ENCODE peak calls at places on chromosome 14, in seven cellular contexts. One of them, this sample, is unnamed.

GRCh38 chr14:77455966-77456640 is 1.3 kb downstream of the VIPAS39 start:
- DNase-seq in endothelial cell: no peak
- DNase-seq in tibial artery: no peak
- DNase-seq in GM12865: no peak
- DNase-seq in A549: no peak
- DNase-seq in mesothelial cell of epicardium: no peak
- DNase-seq in fibroblast of pulmonary artery: no peak
- DNase-seq in this sample: no peak

GRCh38 chr14:101134161-101134631 is 230.7 kb upstream of the RTL1 start:
- DNase-seq in endothelial cell: no peak
- DNase-seq in A549: no peak
- DNase-seq in tibial artery: no peak
- DNase-seq in fibroblast of pulmonary artery: no peak
- DNase-seq in mesothelial cell of epicardium: no peak
- DNase-seq in GM12865: no peak
- DNase-seq in this sample: no peak

GRCh38 chr14:63922696-63923421 is 70.1 kb downstream of the SYNE2 start:
- DNase-seq in endothelial cell: no peak
- DNase-seq in fibroblast of pulmonary artery: peak; percentile 95
- DNase-seq in A549: peak; percentile 88
- DNase-seq in tibial artery: no peak
- DNase-seq in mesothelial cell of epicardium: no peak
- DNase-seq in GM12865: no peak
- DNase-seq in this sample: no peak

GRCh38 chr14:28671425-28671824 is 95.2 kb upstream of the FOXG1 start:
- DNase-seq in mesothelial cell of epicardium: no peak
- DNase-seq in tibial artery: no peak
- DNase-seq in fibroblast of pulmonary artery: peak; percentile 81
- DNase-seq in endothelial cell: no peak
- DNase-seq in GM12865: no peak
- DNase-seq in A549: no peak
- DNase-seq in this sample: no peak

GRCh38 chr14:23141706-23142467 is 22.8 kb upstream of the CEBPE start:
- DNase-seq in endothelial cell: no peak
- DNase-seq in mesothelial cell of epicardium: peak; percentile 46
- DNase-seq in A549: peak; percentile 53
- DNase-seq in GM12865: no peak
- DNase-seq in fibroblast of pulmonary artery: peak; percentile 78
- DNase-seq in tibial artery: peak; percentile 77
- DNase-seq in this sample: peak; percentile 57

GRCh38 chr14:94001501-94002396 is 4.6 kb downstream of the CCDC197 start:
- DNase-seq in mesothelial cell of epicardium: no peak
- DNase-seq in A549: peak; percentile 73
- DNase-seq in tibial artery: peak; percentile 41
- DNase-seq in endothelial cell: peak; percentile 64
- DNase-seq in fibroblast of pulmonary artery: peak; percentile 77
- DNase-seq in GM12865: peak; percentile 75
- DNase-seq in this sample: peak; percentile 19

GRCh38 chr14:75657331-75657730 is 3.3 kb downstream of the ERG28 start:
- DNase-seq in GM12865: no peak
- DNase-seq in mesothelial cell of epicardium: no peak
- DNase-seq in A549: no peak
- DNase-seq in endothelial cell: no peak
- DNase-seq in fibroblast of pulmonary artery: peak; percentile 71
- DNase-seq in tibial artery: no peak
- DNase-seq in this sample: no peak

GRCh38 chr14:96625436-96625945 is 123.3 kb downstream of the PAPOLA start:
- DNase-seq in A549: no peak
- DNase-seq in mesothelial cell of epicardium: no peak
- DNase-seq in fibroblast of pulmonary artery: no peak
- DNase-seq in endothelial cell: no peak
- DNase-seq in tibial artery: no peak
- DNase-seq in GM12865: no peak
- DNase-seq in this sample: no peak

GRCh38 chr14:61585598-61586538 is 109.4 kb upstream of the HIF1A start:
- DNase-seq in tibial artery: peak; percentile 76
- DNase-seq in GM12865: no peak
- DNase-seq in endothelial cell: no peak
- DNase-seq in mesothelial cell of epicardium: no peak
- DNase-seq in fibroblast of pulmonary artery: peak; percentile 81
- DNase-seq in A549: no peak
- DNase-seq in this sample: no peak

GRCh38 chr14:91947196-91948184 is at the start of gene FBLN5:
- DNase-seq in GM12865: no peak
- DNase-seq in tibial artery: peak; percentile 65
- DNase-seq in endothelial cell: peak; percentile 40
- DNase-seq in mesothelial cell of epicardium: peak; percentile 38
- DNase-seq in fibroblast of pulmonary artery: peak; percentile 76
- DNase-seq in A549: peak; percentile 17
- DNase-seq in this sample: peak; percentile 89

GRCh38 chr14:96091941-96092411 is 52.8 kb downstream of the C14orf132 start:
- DNase-seq in fibroblast of pulmonary artery: peak; percentile 40
- DNase-seq in A549: no peak
- DNase-seq in tibial artery: peak; percentile 11
- DNase-seq in mesothelial cell of epicardium: no peak
- DNase-seq in endothelial cell: no peak
- DNase-seq in GM12865: no peak
- DNase-seq in this sample: no peak

GRCh38 chr14:94102768-94103482 is 7.6 kb upstream of the IFI27 start:
- DNase-seq in A549: no peak
- DNase-seq in mesothelial cell of epicardium: no peak
- DNase-seq in endothelial cell: no peak
- DNase-seq in tibial artery: no peak
- DNase-seq in fibroblast of pulmonary artery: no peak
- DNase-seq in GM12865: no peak
- DNase-seq in this sample: no peak

GRCh38 chr14:47705683-47706082 is 30.3 kb upstream of the MDGA2 start:
- DNase-seq in endothelial cell: no peak
- DNase-seq in A549: no peak
- DNase-seq in fibroblast of pulmonary artery: no peak
- DNase-seq in GM12865: no peak
- DNase-seq in tibial artery: no peak
- DNase-seq in mesothelial cell of epicardium: no peak
- DNase-seq in this sample: no peak

DNA sequence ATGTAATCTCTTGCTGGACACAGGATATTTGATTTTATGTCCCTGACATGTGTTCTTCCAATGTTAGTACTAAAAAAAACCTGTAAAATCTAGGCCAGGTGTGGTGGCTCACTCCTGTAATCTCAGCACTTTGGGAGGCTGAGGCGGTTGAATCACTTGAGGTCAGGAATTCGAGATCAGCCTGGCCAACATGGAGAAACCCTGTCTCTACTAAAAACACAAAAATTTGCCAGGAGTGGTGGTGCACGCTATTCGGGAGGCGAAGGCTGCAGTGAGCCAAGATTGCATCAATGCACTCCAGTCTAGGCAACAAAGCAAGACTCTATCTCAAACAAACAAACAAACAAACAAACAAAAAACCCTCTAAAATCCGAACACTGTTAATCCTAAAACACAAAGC is 68.0 kb downstream of the FERMT2 start:
- DNase-seq in mesothelial cell of epicardium: no peak
- DNase-seq in fibroblast of pulmonary artery: no peak
- DNase-seq in A549: no peak
- DNase-seq in GM12865: no peak
- DNase-seq in tibial artery: no peak
- DNase-seq in endothelial cell: no peak
- DNase-seq in this sample: no peak
- TF ChIP-seq CTCF in mesothelial cell of epicardium: no peak
- TF ChIP-seq CTCF in fibroblast of pulmonary artery: no peak
- TF ChIP-seq CTCF in A549: no peak
- TF ChIP-seq CTCF in GM12865: no peak
- TF ChIP-seq CTCF in tibial artery: no peak
- TF ChIP-seq CTCF in endothelial cell: no peak
- TF ChIP-seq CTCF in this sample: no peak

DNA sequence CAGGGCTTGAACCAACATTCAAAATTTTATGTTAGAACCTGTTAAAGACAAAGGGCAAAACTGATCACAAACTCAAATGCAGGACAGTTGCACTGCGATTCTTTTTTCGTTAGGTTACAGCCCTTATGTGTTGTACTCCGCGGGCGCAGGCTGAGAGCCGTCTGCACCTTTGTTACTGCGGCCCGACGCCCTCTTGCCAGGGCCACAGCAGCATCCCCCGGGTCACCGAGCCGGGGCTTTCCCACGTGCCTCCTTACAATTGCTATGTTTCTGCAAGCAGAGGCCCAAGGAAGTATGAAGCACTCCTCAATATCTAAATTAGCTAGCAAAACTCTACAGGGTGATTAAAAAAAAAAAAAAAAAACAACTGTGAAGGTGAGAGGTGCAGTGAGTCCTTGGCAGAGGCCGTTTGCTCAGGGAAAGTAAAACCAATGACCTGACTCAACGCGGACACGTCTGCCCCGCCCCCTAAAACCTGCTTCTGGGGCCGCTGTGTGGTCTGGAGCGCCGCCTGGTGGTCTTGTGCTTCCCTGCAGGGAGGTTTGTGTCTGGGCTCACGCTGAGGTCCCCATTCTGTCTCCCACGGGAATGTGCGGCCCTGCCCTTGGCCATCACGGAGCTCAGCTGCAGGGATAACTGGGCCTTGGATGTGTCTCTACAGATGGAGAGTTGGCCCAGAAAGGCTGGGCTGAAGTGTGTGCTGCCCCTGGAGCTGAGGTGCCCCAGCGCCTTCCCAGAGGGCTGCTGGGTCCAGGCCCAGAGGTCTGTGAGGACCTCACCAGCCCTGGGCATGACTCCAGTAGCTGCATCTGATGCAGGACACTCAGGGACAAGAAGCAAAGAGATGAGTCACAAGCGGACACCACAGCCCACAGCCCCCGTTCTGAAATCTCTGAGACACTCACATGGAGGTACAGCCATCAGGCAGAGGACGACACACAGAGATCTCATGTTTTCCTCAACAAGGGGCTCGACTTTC is 418.5 kb downstream of the TMEM121 start:
- DNase-seq in tibial artery: no peak
- DNase-seq in mesothelial cell of epicardium: no peak
- DNase-seq in fibroblast of pulmonary artery: no peak
- DNase-seq in GM12865: peak; percentile 86
- DNase-seq in endothelial cell: no peak
- DNase-seq in A549: peak; percentile 70
- DNase-seq in this sample: no peak
- TF ChIP-seq CTCF in tibial artery: peak; percentile 74
- TF ChIP-seq CTCF in mesothelial cell of epicardium: no peak
- TF ChIP-seq CTCF in fibroblast of pulmonary artery: no peak
- TF ChIP-seq CTCF in GM12865: peak; percentile 79
- TF ChIP-seq CTCF in endothelial cell: no peak
- TF ChIP-seq CTCF in A549: peak; percentile 77
- TF ChIP-seq CTCF in this sample: no peak

GRCh38 chr14:21891921-21892320 is 218.3 kb upstream of the OR4E1 start:
- DNase-seq in A549: no peak
- DNase-seq in fibroblast of pulmonary artery: no peak
- DNase-seq in GM12865: no peak
- DNase-seq in tibial artery: no peak
- DNase-seq in mesothelial cell of epicardium: no peak
- DNase-seq in endothelial cell: no peak
- DNase-seq in this sample: no peak

GRCh38 chr14:21894003-21894897 is 220.6 kb upstream of the OR4E1 start:
- DNase-seq in endothelial cell: peak; percentile 56
- DNase-seq in mesothelial cell of epicardium: no peak
- DNase-seq in A549: peak; percentile 24
- DNase-seq in tibial artery: no peak
- DNase-seq in GM12865: peak; percentile 9
- DNase-seq in fibroblast of pulmonary artery: no peak
- DNase-seq in this sample: no peak
- TF ChIP-seq CTCF in endothelial cell: peak; percentile 64
- TF ChIP-seq CTCF in mesothelial cell of epicardium: no peak
- TF ChIP-seq CTCF in A549: no peak
- TF ChIP-seq CTCF in tibial artery: no peak
- TF ChIP-seq CTCF in GM12865: peak; percentile 36
- TF ChIP-seq CTCF in fibroblast of pulmonary artery: peak; percentile 26
- TF ChIP-seq CTCF in this sample: no peak

DNA sequence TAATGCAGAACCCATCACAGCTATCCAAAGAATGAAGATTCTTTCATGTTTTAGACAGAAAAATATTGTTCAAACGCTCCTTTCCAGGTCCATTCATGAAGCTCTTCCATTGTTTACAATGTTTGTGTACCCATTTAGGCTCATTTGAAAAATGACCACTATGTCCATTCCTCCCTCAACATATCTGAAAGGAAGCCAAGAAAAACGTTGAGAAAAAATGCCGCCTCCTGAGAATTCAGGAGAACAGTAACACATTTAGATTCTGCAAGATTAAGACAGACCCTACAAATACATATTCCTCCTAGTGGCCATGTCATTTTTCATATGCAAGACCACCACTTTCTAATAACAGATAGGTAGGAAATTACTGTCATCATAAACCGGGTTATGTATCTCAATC is 124.4 kb downstream of the SLC25A21 start:
- DNase-seq in A549: no peak
- DNase-seq in fibroblast of pulmonary artery: peak; percentile 9
- DNase-seq in tibial artery: no peak
- DNase-seq in GM12865: no peak
- DNase-seq in mesothelial cell of epicardium: no peak
- DNase-seq in endothelial cell: no peak
- DNase-seq in this sample: no peak
- TF ChIP-seq CTCF in A549: no peak
- TF ChIP-seq CTCF in fibroblast of pulmonary artery: no peak
- TF ChIP-seq CTCF in tibial artery: no peak
- TF ChIP-seq CTCF in GM12865: no peak
- TF ChIP-seq CTCF in mesothelial cell of epicardium: no peak
- TF ChIP-seq CTCF in endothelial cell: no peak
- TF ChIP-seq CTCF in this sample: no peak

This sample was measured in AG09319.